ENCODE peak calls at places on chromosome 6, in ten cellular contexts. R, A, P, G, C, O, J, D, T and L are unnamed samples.

GRCh38 chr6:87196275-87196842 is 41.0 kb downstream of the ZNF292 start:
- DNase-seq in R (no peak), A (no peak), P (no peak), G (no peak), C (no peak), O (no peak), J (no peak), D (no peak), T (no peak), L (no peak)

GRCh38 chr6:80143312-80143960 is 37.0 kb downstream of the BCKDHB start:
- DNase-seq in R (peak), A (no peak), P (peak), G (peak), C (no peak), O (no peak), J (peak), D (peak), T (peak), L (peak)

GRCh38 chr6:118372413-118372812 is 175.7 kb upstream of the PLN start:
- DNase-seq in R (no peak), A (no peak), P (peak), G (peak), C (no peak), O (no peak), J (no peak), D (no peak), T (no peak), L (no peak)

GRCh38 chr6:122153530-122153929 is 245.9 kb upstream of the HSF2 start:
- DNase-seq in R (no peak), A (no peak), P (no peak), G (no peak), C (no peak), O (no peak), J (no peak), D (no peak), T (no peak), L (no peak)

GRCh38 chr6:23705691-23706090 is 420.3 kb upstream of the NRSN1 start:
- DNase-seq in R (no peak), A (no peak), P (no peak), G (no peak), C (no peak), O (no peak), J (no peak), D (no peak), T (no peak), L (no peak)

GRCh38 chr6:38933426-38933825 is 115.2 kb upstream of the GLP1R start:
- DNase-seq in R (peak), A (peak), P (peak), G (no peak), C (peak), O (no peak), J (no peak), D (no peak), T (no peak), L (no peak)

GRCh38 chr6:165308926-165309731 is at the start of gene C6orf118:
- DNase-seq in R (no peak), A (peak), P (peak), G (no peak), C (peak), O (no peak), J (peak), D (peak), T (no peak), L (no peak)

GRCh38 chr6:161111256-161111655 is 119.7 kb downstream of the MAP3K4 start:
- DNase-seq in R (no peak), A (no peak), P (no peak), G (no peak), C (no peak), O (no peak), J (no peak), D (no peak), T (no peak), L (no peak)

GRCh38 chr6:30752164-30752927 is 8.0 kb upstream of the IER3 start:
- DNase-seq in R (peak), A (peak), P (peak), G (peak), C (peak), O (peak), J (peak), D (peak), T (peak), L (peak)

GRCh38 chr6:111087871-111088667 is 766 bp downstream of the SLC16A10 start:
- DNase-seq in R (peak), A (no peak), P (no peak), G (no peak), C (peak), O (no peak), J (no peak), D (no peak), T (peak), L (no peak)

GRCh38 chr6:131443514-131443913 is 129.5 kb upstream of the ARG1 start:
- DNase-seq in R (no peak), A (no peak), P (no peak), G (no peak), C (no peak), O (no peak), J (no peak), D (no peak), T (no peak), L (no peak)

GRCh38 chr6:108541843-108542795 is 18.6 kb upstream of the FOXO3 start:
- DNase-seq in R (peak), A (peak), P (peak), G (peak), C (peak), O (no peak), J (peak), D (peak), T (peak), L (peak)

GRCh38 chr6:108946695-108947094 is 98.5 kb downstream of the ARMC2 start:
- DNase-seq in R (no peak), A (no peak), P (peak), G (no peak), C (peak), O (no peak), J (peak), D (no peak), T (no peak), L (no peak)

GRCh38 chr6:26254666-26255176 is 110.3 kb upstream of the BTN3A2 start:
- DNase-seq in R (no peak), A (no peak), P (no peak), G (no peak), C (peak), O (no peak), J (no peak), D (no peak), T (no peak), L (no peak)

GRCh38 chr6:816510-817084 is 123.7 kb upstream of the EXOC2 start:
- DNase-seq in R (no peak), A (no peak), P (no peak), G (no peak), C (peak), O (no peak), J (no peak), D (no peak), T (no peak), L (no peak)

GRCh38 chr6:73644941-73645591 is 8.7 kb downstream of the SLC17A5 start:
- DNase-seq in R (no peak), A (no peak), P (no peak), G (no peak), C (no peak), O (no peak), J (no peak), D (no peak), T (no peak), L (no peak)

GRCh38 chr6:107646176-107646575 is 156.3 kb downstream of the SOBP start:
- DNase-seq in R (no peak), A (no peak), P (no peak), G (peak), C (no peak), O (no peak), J (no peak), D (no peak), T (peak), L (peak)

GRCh38 chr6:113901482-113901881 is 44.3 kb downstream of the MARCKS start:
- DNase-seq in R (no peak), A (no peak), P (peak), G (no peak), C (no peak), O (no peak), J (no peak), D (no peak), T (no peak), L (no peak)

GRCh38 chr6:22497299-22497698 is 72.1 kb upstream of the HDGFL1 start:
- DNase-seq in R (no peak), A (no peak), P (no peak), G (no peak), C (no peak), O (no peak), J (no peak), D (no peak), T (no peak), L (no peak)

GRCh38 chr6:149567846-149568585 is 1.8 kb downstream of the GINM1 start:
- DNase-seq in R (no peak), A (no peak), P (no peak), G (no peak), C (no peak), O (no peak), J (no peak), D (no peak), T (no peak), L (no peak)

GRCh38 chr6:72975346-72975745 is 249.9 kb downstream of the KHDC1L start:
- DNase-seq in R (no peak), A (no peak), P (no peak), G (no peak), C (no peak), O (no peak), J (no peak), D (no peak), T (no peak), L (no peak)

GRCh38 chr6:6659600-6660327 is 71.2 kb downstream of the LY86 start:
- DNase-seq in R (no peak), A (no peak), P (no peak), G (no peak), C (peak), O (no peak), J (no peak), D (no peak), T (no peak), L (peak)

GRCh38 chr6:135875446-135875845 is 23.9 kb downstream of the PDE7B start:
- DNase-seq in R (no peak), A (no peak), P (peak), G (no peak), C (no peak), O (no peak), J (no peak), D (no peak), T (no peak), L (no peak)

GRCh38 chr6:41289815-41290214 is 3.3 kb upstream of the TREM1 start:
- DNase-seq in R (no peak), A (no peak), P (no peak), G (no peak), C (no peak), O (no peak), J (no peak), D (no peak), T (no peak), L (no peak)

GRCh38 chr6:41200296-41200900 is 551 bp downstream of the TREML2 start:
- DNase-seq in R (no peak), A (no peak), P (no peak), G (peak), C (peak), O (no peak), J (no peak), D (no peak), T (peak), L (peak)

GRCh38 chr6:37451411-37452273 is 18.6 kb downstream of the CMTR1 start:
- DNase-seq in R (no peak), A (no peak), P (no peak), G (no peak), C (no peak), O (no peak), J (no peak), D (no peak), T (no peak), L (no peak)

GRCh38 chr6:96907498-96907897 is 9.8 kb upstream of the NDUFAF4 start:
- DNase-seq in R (no peak), A (no peak), P (peak), G (no peak), C (no peak), O (no peak), J (no peak), D (no peak), T (no peak), L (no peak)

GRCh38 chr6:168177492-168177891 is 98.5 kb upstream of the FRMD1 start:
- DNase-seq in R (no peak), A (no peak), P (no peak), G (no peak), C (no peak), O (no peak), J (no peak), D (no peak), T (no peak), L (peak)

GRCh38 chr6:127340171-127340570 is 3.2 kb downstream of the ECHDC1 start:
- DNase-seq in R (no peak), A (no peak), P (no peak), G (no peak), C (no peak), O (no peak), J (no peak), D (no peak), T (no peak), L (no peak)

GRCh38 chr6:169520104-169520503 is 181.7 kb downstream of the WDR27 start:
- DNase-seq in R (no peak), A (no peak), P (peak), G (no peak), C (no peak), O (no peak), J (no peak), D (no peak), T (no peak), L (no peak)

GRCh38 chr6:142885182-142885867 is 59.7 kb downstream of the HIVEP2 start:
- DNase-seq in R (peak), A (peak), P (peak), G (peak), C (peak), O (no peak), J (peak), D (peak), T (no peak), L (no peak)

GRCh38 chr6:167056370-167056769 is 57.2 kb downstream of the CEP43 start:
- DNase-seq in R (no peak), A (no peak), P (no peak), G (no peak), C (peak), O (no peak), J (no peak), D (no peak), T (no peak), L (no peak)

GRCh38 chr6:6803180-6803978 is 214.9 kb downstream of the LY86 start:
- DNase-seq in R (peak), A (no peak), P (no peak), G (no peak), C (peak), O (peak), J (no peak), D (peak), T (peak), L (peak)

GRCh38 chr6:18214003-18214402 is 50.3 kb downstream of the DEK start:
- DNase-seq in R (no peak), A (no peak), P (no peak), G (no peak), C (peak), O (no peak), J (no peak), D (no peak), T (no peak), L (no peak)

GRCh38 chr6:5498579-5498899 is 237.2 kb downstream of the FARS2 start:
- DNase-seq in R (no peak), A (no peak), P (peak), G (no peak), C (no peak), O (no peak), J (no peak), D (no peak), T (no peak), L (no peak)

GRCh38 chr6:150320450-150320849 is 48.4 kb upstream of the IYD start:
- DNase-seq in R (no peak), A (no peak), P (no peak), G (peak), C (no peak), O (no peak), J (no peak), D (peak), T (peak), L (peak)

GRCh38 chr6:98487612-98488011 is 346.8 kb upstream of the POU3F2 start:
- DNase-seq in R (no peak), A (no peak), P (no peak), G (no peak), C (no peak), O (no peak), J (no peak), D (no peak), T (no peak), L (no peak)

GRCh38 chr6:119351005-119351394 is 1.4 kb upstream of the MAN1A1 start:
- DNase-seq in R (peak), A (no peak), P (peak), G (no peak), C (no peak), O (no peak), J (no peak), D (no peak), T (no peak), L (no peak)

DNA sequence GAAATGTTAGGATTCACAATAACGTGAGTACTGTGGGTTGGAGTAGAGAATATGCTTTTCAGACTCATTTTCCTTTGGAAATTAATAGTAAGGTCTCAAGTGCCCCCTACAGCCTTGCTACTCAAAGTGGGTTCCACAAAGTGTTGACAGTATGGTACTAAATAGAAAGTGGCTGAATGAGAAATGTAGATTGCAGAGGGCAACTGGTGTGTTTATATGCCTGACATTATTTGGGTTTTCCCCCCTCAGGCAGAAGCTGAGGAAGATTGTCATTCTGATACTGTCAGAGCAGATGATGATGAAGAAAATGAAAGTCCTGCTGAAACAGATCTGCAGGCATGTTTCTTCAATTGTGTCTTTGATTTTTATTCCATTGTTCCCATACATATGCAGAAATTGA is 5.6 kb downstream of the FBXO9 start:
- DNase-seq in R (no peak), A (no peak), P (no peak), G (no peak), C (no peak), O (no peak), J (no peak), D (no peak), T (no peak), L (no peak)
- TF ChIP-seq CTCF in R (no peak), A (no peak), P (peak), G (no peak), C (no peak), O (no peak), J (no peak), D (no peak), T (no peak), L (no peak)

DNA sequence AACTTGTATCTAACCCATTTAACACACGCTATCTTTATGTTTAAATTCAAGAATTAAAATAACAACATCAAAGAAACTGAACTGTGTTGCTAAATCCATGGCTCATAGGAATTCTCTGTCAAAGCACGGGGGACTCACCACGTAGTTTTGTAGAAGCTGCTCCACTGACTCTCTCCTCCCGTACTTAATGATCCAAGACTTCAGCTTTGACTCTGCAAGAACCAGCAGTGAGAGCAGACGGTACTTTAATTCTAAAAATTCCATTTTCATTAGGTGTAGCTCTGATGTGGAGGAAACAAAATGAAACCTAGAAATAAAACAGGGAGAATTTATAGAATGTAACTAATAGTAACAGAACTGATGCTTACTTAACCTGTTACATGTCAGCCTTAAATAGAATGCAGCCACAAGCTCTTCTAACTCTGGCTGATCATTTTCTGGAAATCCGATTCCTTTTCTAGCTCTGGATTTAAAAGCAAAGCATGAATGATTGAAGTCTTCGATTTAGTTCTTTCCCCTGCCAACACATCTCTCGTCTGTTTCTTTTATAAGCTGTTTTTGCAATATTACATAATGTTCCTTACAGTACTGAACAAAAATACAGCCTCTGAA is 165.6 kb downstream of the SYNE1 start:
- DNase-seq in R (no peak), A (no peak), P (peak), G (no peak), C (no peak), O (no peak), J (no peak), D (no peak), T (no peak), L (no peak)
- H3K4me3 ChIP-seq in R (no peak), A (peak), P (peak), G (no peak), C (no peak), O (no peak), J (no peak), D (no peak), T (peak), L (no peak)

GRCh38 chr6:39934060-39934757 is at the start of gene MOCS1:
- DNase-seq in R (peak), A (peak), P (peak), G (peak), C (no peak), O (no peak), J (peak), D (peak), T (peak), L (peak)
- TF ChIP-seq POLR2A in R (no peak), A (peak), P (no peak), G (no peak), C (no peak), O (peak), J (peak), D (peak), T (no peak), L (no peak)

DNA sequence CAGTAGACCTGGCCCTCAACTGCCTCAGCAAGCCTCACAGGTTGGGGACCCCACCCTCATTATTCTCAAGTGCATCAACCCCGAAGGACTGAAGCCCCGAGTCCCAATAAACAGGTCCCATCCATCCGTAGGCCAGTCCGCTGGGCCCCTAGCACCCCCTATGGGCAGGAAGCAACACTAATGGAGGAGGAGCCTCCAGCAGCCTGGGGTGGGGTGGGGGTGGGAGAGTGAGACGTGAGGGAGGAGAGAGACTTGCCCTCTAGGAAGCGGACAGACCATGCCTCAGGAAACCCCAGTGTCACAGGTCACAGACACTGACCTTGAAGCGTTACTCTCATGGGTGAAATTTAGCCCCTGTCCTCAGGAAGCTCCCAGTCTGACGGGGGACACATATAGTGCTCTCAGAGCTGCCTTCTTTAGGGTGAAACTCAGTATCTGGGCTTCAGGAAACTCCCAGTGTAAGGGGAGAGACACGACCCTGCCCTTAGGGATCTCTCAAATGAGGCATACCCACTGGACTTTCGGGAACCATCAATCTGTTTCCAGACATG is 125.9 kb downstream of the MRPL14 start:
- DNase-seq in R (peak), A (no peak), P (no peak), G (no peak), C (peak), O (no peak), J (no peak), D (no peak), T (no peak), L (no peak)
- TF ChIP-seq CTCF in R (peak), A (peak), P (peak), G (no peak), C (peak), O (no peak), J (no peak), D (no peak), T (no peak), L (no peak)

GRCh38 chr6:116412270-116412669 is 41.5 kb downstream of the DSE start:
- DNase-seq in R (no peak), A (no peak), P (no peak), G (no peak), C (no peak), O (no peak), J (no peak), D (no peak), T (no peak), L (no peak)
- H3K4me3 ChIP-seq in R (no peak), A (no peak), P (no peak), G (no peak), C (no peak), O (no peak), J (no peak), D (no peak), T (no peak), L (no peak)

GRCh38 chr6:33213166-33213988 is 5.1 kb downstream of the RING1 start:
- DNase-seq in R (no peak), A (no peak), P (no peak), G (no peak), C (peak), O (no peak), J (no peak), D (no peak), T (no peak), L (peak)
- TF ChIP-seq POLR2A in R (no peak), A (no peak), P (peak), G (no peak), C (no peak), O (no peak), J (no peak), D (no peak), T (no peak), L (no peak)